ENCODE peak calls at places on chromosomes 3 and 15, in eight cellular contexts. L, H, U, I, F, A, J and Q are unnamed samples.

GRCh38 chr15:22893081-22893480 is 54.6 kb downstream of the NIPA2 start:
- DNase-seq in A (no peak), U (no peak), L (no peak), I (no peak), F (no peak), J (no peak), H (no peak), Q (no peak)

GRCh38 chr3:126528800-126529541 is 5.0 kb downstream of the CHST13 start:
- DNase-seq in I (no peak), U (no peak), H (no peak), J (no peak), L (peak; percentile 78), F (no peak), A (peak; percentile 62), Q (no peak)

GRCh38 chr15:101046826-101047225 is 127.7 kb downstream of the LRRK1 start:
- DNase-seq in A (peak; percentile 12), J (peak; percentile 21), H (no peak), U (no peak), L (no peak), F (peak; percentile 2), I (no peak), Q (no peak)

GRCh38 chr3:71584216-71585061 is 911 bp upstream of the FOXP1 start:
- DNase-seq in F (peak; percentile 56), J (peak; percentile 92), A (peak; percentile 80), U (no peak), L (peak; percentile 84), I (no peak), H (peak; percentile 80), Q (no peak)

GRCh38 chr3:18363367-18363766 is 61.8 kb downstream of the SATB1 start:
- DNase-seq in F (no peak), H (no peak), A (no peak), U (no peak), L (no peak), J (no peak), I (no peak), Q (no peak)

GRCh38 chr3:40309925-40310635 is 573 bp downstream of the EIF1B start:
- DNase-seq in L (peak; percentile 94), A (peak; percentile 76), J (no peak), F (peak; percentile 40), U (peak; percentile 22), H (peak; percentile 62), I (peak; percentile 28), Q (no peak)

GRCh38 chr3:84836961-84837360 is 121.8 kb upstream of the CADM2 start:
- DNase-seq in L (no peak), I (no peak), A (no peak), F (no peak), J (no peak), H (no peak), U (no peak), Q (no peak)

GRCh38 chr3:12042638-12043037 is 38.5 kb downstream of the SYN2 start:
- DNase-seq in A (no peak), L (no peak), J (no peak), U (no peak), H (no peak), F (no peak), I (no peak), Q (no peak)

GRCh38 chr3:106826861-106827311 is 550.4 kb upstream of the CCDC54 start:
- DNase-seq in L (no peak), A (no peak), F (no peak), J (no peak), I (no peak), U (no peak), H (peak; percentile 67), Q (peak; percentile 75)

GRCh38 chr3:49104427-49105291 is at the start of gene QARS1:
- DNase-seq in J (peak; percentile 99), U (peak; percentile 98), I (peak; percentile 97), L (peak; percentile 95), H (peak; percentile 94), A (peak; percentile 97), F (peak; percentile 96), Q (no peak)

GRCh38 chr15:81338422-81339007 is 14.6 kb upstream of the STARD5 start:
- DNase-seq in L (no peak), A (peak; percentile 85), J (no peak), U (no peak), F (no peak), I (no peak), H (peak; percentile 86), Q (no peak)

GRCh38 chr3:7707192-7707591 is 794.4 kb upstream of the LMCD1 start:
- DNase-seq in H (peak; percentile 74), I (no peak), F (no peak), U (no peak), J (no peak), A (no peak), L (no peak), Q (no peak)

GRCh38 chr3:10352146-10352911 is 31.4 kb upstream of the SEC13 start:
- DNase-seq in L (peak; percentile 56), H (peak; percentile 25), A (no peak), F (no peak), I (no peak), U (no peak), J (no peak), Q (no peak)

GRCh38 chr3:169541528-169541927 is 122.0 kb downstream of the MECOM start:
- DNase-seq in F (no peak), U (no peak), H (no peak), L (peak; percentile 73), I (no peak), A (no peak), J (no peak), Q (no peak)

DNA sequence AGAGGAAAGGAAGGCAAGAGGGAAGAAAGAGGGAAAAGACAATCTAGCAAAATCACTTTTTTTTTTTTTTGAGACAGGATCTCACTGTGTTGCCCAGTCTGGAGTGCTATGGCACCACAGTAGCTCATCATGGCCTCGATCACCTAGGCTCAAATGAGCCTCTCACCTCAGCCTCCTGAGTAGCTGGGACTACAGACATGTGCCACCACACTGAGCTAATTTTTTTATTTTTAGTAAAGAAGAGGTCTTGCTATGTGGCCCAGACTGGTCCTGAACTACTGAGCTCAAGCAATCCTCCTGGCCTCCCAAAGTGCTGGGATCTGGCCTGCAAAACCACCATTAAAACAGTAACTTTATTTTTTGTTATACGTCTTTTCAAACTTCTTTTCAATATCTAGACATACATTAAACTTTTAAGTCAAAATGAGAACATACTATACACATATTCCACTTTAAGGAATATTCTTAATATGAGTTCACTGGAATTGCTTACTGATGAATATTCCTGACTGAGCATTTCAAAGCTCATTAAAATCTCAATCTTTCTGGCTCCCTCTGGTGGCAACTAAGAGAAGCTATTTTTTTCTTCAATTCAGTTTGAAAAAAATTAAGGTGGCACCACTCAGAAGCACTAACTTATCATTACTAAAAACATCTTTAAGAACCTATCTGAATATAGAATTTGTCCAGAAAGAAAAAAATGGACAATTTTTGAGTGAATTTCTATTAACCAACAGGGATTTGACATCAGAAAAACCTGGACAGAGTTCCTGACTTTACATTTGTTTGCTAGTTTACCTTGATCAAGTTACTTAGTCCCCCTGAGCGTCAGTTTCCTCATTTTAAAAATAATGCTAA is 40.9 kb downstream of the UACA start:
- DNase-seq in A (no peak), F (no peak), H (peak; percentile 62), J (no peak), L (no peak), U (peak; percentile 11), I (peak; percentile 8), Q (no peak)
- TF ChIP-seq POLR2AphosphoS5 in A (no peak), F (no peak), H (no peak), J (no peak), L (no peak), U (no peak), I (no peak), Q (no peak)

DNA sequence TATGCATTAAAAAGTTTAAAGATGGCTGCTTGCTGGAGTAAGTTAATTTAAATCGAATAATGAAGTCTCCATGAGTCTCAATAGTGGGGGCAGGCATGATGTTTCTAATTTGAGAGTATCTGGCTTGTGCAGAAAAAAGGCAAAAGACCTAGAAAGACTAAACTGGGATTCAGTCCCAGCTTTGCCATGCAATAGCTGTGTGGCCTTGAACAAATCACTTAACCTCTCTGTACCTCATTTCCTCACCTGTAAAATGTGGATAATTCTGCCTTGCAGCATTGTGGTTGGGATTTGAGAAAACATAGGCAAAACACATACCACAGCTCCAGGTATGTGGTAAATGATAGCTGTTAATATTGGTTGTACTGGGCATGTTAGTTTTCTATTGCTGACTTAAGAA is 8.6 kb downstream of the LXN start:
- DNase-seq in L (no peak), U (no peak), J (no peak), F (no peak), H (no peak), I (no peak), A (no peak), Q (no peak)
- TF ChIP-seq POLR2AphosphoS5 in L (no peak), U (no peak), J (no peak), F (no peak), H (no peak), I (no peak), A (no peak), Q (no peak)

DNA sequence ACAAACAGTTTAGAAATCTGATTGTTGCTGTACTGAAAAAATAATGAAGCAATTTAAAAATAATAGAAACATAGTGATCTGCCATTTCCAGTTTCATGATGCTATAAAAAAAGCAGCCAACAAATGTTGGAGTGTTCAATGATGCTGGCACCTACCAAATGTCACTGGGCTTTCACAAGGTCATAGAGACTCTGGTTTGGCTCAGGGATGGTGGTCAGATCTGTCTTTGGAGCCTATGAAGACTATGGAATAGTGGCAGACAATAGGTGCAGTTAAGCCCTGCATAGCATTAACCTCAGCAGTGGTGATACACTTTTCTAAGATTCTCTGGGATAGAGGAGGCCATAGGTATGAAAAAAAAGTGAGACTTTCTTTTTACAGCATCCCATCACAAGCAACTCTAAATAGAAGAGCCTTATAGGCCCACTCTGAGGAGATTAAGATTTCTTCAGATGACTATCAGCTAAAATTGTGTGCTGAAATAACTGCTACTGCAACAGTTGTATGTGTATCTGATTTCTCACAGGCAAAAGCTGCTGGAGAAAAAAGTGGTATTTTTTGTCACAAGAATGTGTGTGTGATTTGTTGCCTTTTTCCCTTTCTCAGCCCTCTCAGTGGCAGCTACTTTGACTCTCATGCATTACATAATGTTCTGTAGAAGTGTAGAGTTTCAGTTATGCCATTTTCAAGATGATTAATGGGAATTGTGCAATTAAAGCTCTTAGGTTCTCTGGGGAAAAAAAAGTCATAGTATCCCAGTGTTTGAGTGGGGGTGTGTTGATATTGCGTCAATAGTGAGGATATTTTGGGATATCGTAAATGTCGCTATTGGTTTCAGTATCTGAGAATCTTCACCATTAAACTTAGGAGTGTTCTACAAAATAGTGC is 137.4 kb downstream of the MBNL1 start:
- DNase-seq in I (no peak), H (no peak), L (no peak), U (no peak), J (no peak), A (no peak), F (no peak), Q (peak; percentile 97)
- TF ChIP-seq POLR2AphosphoS5 in I (no peak), H (no peak), L (no peak), U (no peak), J (no peak), A (peak; percentile 79), F (peak; percentile 77), Q (peak; percentile 49)

DNA sequence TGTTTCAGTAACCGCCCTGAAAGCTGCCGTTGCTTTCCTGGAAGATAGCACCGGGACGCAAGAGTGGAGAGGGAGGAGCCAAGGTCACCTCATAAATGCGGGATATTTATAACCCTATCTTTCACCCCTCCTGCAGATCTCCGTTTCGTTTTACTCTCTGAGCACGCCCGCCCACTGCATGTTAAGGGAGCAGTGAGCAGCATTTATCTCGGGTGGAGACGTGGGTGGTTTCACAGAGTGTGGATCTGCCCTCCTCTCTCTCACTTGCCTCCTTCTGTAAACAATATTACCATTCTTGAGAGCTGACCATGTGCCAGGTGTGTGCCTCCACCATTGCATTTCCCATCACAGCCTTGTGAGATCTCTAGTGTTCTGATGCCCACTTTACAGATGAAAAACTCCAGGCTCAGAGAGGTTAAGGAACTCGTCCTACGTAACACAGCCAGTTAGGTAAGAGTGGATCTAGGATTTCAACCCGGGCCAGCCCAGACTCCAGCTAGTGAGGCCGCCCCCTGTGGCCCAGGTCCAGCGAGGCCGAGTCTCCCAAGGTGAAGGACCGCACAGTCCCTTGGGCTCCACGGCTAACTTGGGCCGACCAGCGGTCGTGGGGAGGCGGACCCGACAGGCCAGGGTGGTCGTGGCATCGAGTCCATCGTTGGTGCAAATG is 16.9 kb upstream of the SEMA4B start:
- DNase-seq in L (peak; percentile 86), J (no peak), A (peak; percentile 96), U (no peak), H (no peak), I (peak; percentile 49), F (peak; percentile 89), Q (no peak)
- TF ChIP-seq POLR2AphosphoS5 in L (peak; percentile 43), J (peak; percentile 82), A (peak; percentile 71), U (no peak), H (no peak), I (peak; percentile 15), F (peak; percentile 82), Q (no peak)